ENCODE peak calls at places on chromosomes 12 and 14, in seven cellular contexts. E, Y, F, V, T, X and S are unnamed samples.
A peak's percentile ranks its signal among the peaks of the same experiment; 100 is the strongest.

GRCh38 chr14:92217956-92218355 is 96.2 kb downstream of the CPSF2 start:
- DNase-seq in E (no peak), Y (no peak), F (no peak), V (no peak), T (no peak), X (no peak), S (no peak)

GRCh38 chr12:92493816-92494215 is 209.0 kb upstream of the PLEKHG7 start:
- DNase-seq in E (no peak), Y (no peak), F (no peak), V (no peak), T (peak; percentile 25), X (no peak), S (no peak)

GRCh38 chr12:19483727-19484126 is 44.4 kb downstream of the AEBP2 start:
- DNase-seq in E (no peak), Y (no peak), F (no peak), V (no peak), T (no peak), X (no peak), S (no peak)

GRCh38 chr12:19778111-19778688 is 338.9 kb downstream of the AEBP2 start:
- DNase-seq in E (no peak), Y (no peak), F (no peak), V (no peak), T (peak; percentile 40), X (no peak), S (peak; percentile 17)

GRCh38 chr14:32201816-32202467 is at the start of gene RNU6-7:
- DNase-seq in E (peak; percentile 59), Y (no peak), F (no peak), V (peak; percentile 45), T (peak; percentile 6), X (no peak), S (no peak)

GRCh38 chr14:103232338-103232808 is 101.7 kb upstream of the EIF5 start:
- DNase-seq in E (no peak), Y (peak; percentile 77), F (no peak), V (no peak), T (no peak), X (no peak), S (no peak)

GRCh38 chr12:49869816-49870500 is 27.1 kb upstream of the BCDIN3D start:
- DNase-seq in E (no peak), Y (no peak), F (no peak), V (no peak), T (no peak), X (no peak), S (no peak)

GRCh38 chr12:11976005-11976404 is 94.7 kb upstream of the BCL2L14 start:
- DNase-seq in E (no peak), Y (no peak), F (no peak), V (no peak), T (no peak), X (no peak), S (no peak)

GRCh38 chr12:22821985-22822384 is 197.0 kb downstream of the ETNK1 start:
- DNase-seq in E (no peak), Y (no peak), F (no peak), V (no peak), T (peak; percentile 10), X (no peak), S (no peak)

GRCh38 chr14:105850853-105851581 is 324.6 kb downstream of the TMEM121 start:
- DNase-seq in E (no peak), Y (no peak), F (no peak), V (no peak), T (no peak), X (no peak), S (no peak)

GRCh38 chr12:6605425-6606330 is 1.5 kb downstream of the CHD4 start:
- DNase-seq in E (peak; percentile 25), Y (peak; percentile 31), F (no peak), V (peak; percentile 82), T (peak; percentile 45), X (no peak), S (no peak)